ENCODE peak calls at places on chromosomes 7 and 10, in four cellular contexts. I, S, Q and D are unnamed samples.

GRCh38 chr10:624605-625334 is 64.7 kb downstream of the DIP2C start:
- DNase-seq in I (no peak), Q (peak), S (peak), D (peak)

GRCh38 chr7:101688183-101688831 is 59.2 kb upstream of the MYL10 start:
- DNase-seq in Q (peak), S (peak), I (peak), D (peak)

GRCh38 chr7:55887786-55888185 is 530 bp downstream of the ZNF713 start:
- DNase-seq in Q (no peak), I (peak), S (no peak), D (no peak)

GRCh38 chr10:133196936-133197758 is 32.9 kb upstream of the UTF1 start:
- DNase-seq in S (no peak), Q (no peak), I (no peak), D (no peak)

GRCh38 chr7:42739591-42739990 is 172.3 kb downstream of the C7orf25 start:
- DNase-seq in I (no peak), S (no peak), Q (no peak), D (no peak)

GRCh38 chr10:101716891-101717659 is 22.1 kb upstream of the FBXW4 start:
- DNase-seq in I (no peak), Q (no peak), S (no peak), D (no peak)

GRCh38 chr7:149776848-149777407 is 3.5 kb upstream of the ZNF467 start:
- DNase-seq in I (no peak), S (no peak), Q (no peak), D (peak)

GRCh38 chr7:117495313-117495712 is 15.5 kb downstream of the CFTR start:
- DNase-seq in Q (no peak), I (no peak), S (no peak), D (no peak)

GRCh38 chr7:151864081-151864480 is 12.8 kb downstream of the PRKAG2 start:
- DNase-seq in Q (no peak), I (no peak), S (no peak), D (peak)

GRCh38 chr7:82163586-82163985 is 280.0 kb downstream of the CACNA2D1 start:
- DNase-seq in Q (no peak), I (no peak), S (no peak), D (no peak)

GRCh38 chr7:38186593-38187314 is 8.7 kb downstream of the STARD3NL start:
- DNase-seq in S (no peak), I (no peak), Q (no peak), D (no peak)

GRCh38 chr7:142812437-142813215 is 41.9 kb downstream of the PRSS2 start:
- DNase-seq in Q (no peak), I (no peak), S (no peak), D (no peak)

GRCh38 chr7:18638594-18639452 is 143.3 kb downstream of the HDAC9 start:
- DNase-seq in I (no peak), S (no peak), Q (no peak), D (no peak)

GRCh38 chr10:29501692-29502091 is 133.1 kb downstream of the SVIL start:
- DNase-seq in Q (no peak), S (no peak), I (no peak), D (no peak)

GRCh38 chr7:93923291-93923690 is 1.8 kb downstream of the GNG11 start:
- DNase-seq in Q (no peak), S (no peak), I (no peak), D (no peak)

GRCh38 chr10:123038782-123039631 is 30.2 kb downstream of the ACADSB start:
- DNase-seq in I (no peak), Q (no peak), S (no peak), D (no peak)

GRCh38 chr10:131676046-131676445 is 224.8 kb upstream of the PPP2R2D start:
- DNase-seq in I (no peak), Q (peak), S (no peak), D (peak)

GRCh38 chr7:18521236-18521589 is 25.7 kb downstream of the HDAC9 start:
- DNase-seq in I (no peak), S (no peak), Q (no peak), D (no peak)

GRCh38 chr10:29860159-29860558 is 199.2 kb downstream of the JCAD start:
- DNase-seq in Q (peak), S (no peak), I (no peak), D (no peak)

GRCh38 chr7:106021211-106022067 is 58.4 kb downstream of the CDHR3 start:
- DNase-seq in I (no peak), S (no peak), Q (no peak), D (no peak)

GRCh38 chr7:106888204-106888603 is 23.1 kb downstream of the PIK3CG start:
- DNase-seq in S (no peak), I (no peak), Q (no peak), D (no peak)

GRCh38 chr10:114206902-114207301 is 27.7 kb downstream of the TDRD1 start:
- DNase-seq in S (no peak), I (no peak), Q (no peak), D (no peak)

GRCh38 chr10:506451-507354 is 182.8 kb downstream of the DIP2C start:
- DNase-seq in S (no peak), Q (peak), I (no peak), D (peak)

GRCh38 chr10:82660205-82660604 is 785.2 kb downstream of the NRG3 start:
- DNase-seq in I (no peak), Q (no peak), S (no peak), D (no peak)

GRCh38 chr7:47783456-47784240 is 164.6 kb downstream of the PKD1L1 start:
- DNase-seq in I (no peak), Q (peak), S (no peak), D (no peak)

GRCh38 chr7:137727413-137727812 is 119.4 kb downstream of the DGKI start:
- DNase-seq in I (no peak), S (no peak), Q (no peak), D (no peak)

GRCh38 chr7:70775570-70776156 is 356.3 kb upstream of the GALNT17 start:
- DNase-seq in S (no peak), I (no peak), Q (no peak), D (no peak)

GRCh38 chr7:96548664-96549063 is 161.0 kb downstream of the SEM1 start:
- DNase-seq in S (no peak), Q (no peak), I (no peak), D (no peak)

GRCh38 chr7:35889001-35889400 is 88.1 kb downstream of the SEPTIN7 start:
- DNase-seq in Q (no peak), S (no peak), I (no peak), D (no peak)

GRCh38 chr7:144391823-144392255 is 11.7 kb downstream of the NOBOX start:
- DNase-seq in I (peak), S (no peak), Q (peak), D (no peak)

GRCh38 chr10:6314620-6315205 is 112.0 kb downstream of the PFKFB3 start:
- DNase-seq in Q (no peak), I (no peak), S (no peak), D (no peak)

GRCh38 chr10:44033008-44033407 is 351.9 kb downstream of the CXCL12 start:
- DNase-seq in Q (no peak), I (no peak), S (no peak), D (no peak)

GRCh38 chr10:114916653-114917052 is 21.3 kb upstream of the TRUB1 start:
- DNase-seq in Q (no peak), S (no peak), I (no peak), D (no peak)

GRCh38 chr7:916291-916941 is 38.1 kb downstream of the ADAP1 start:
- DNase-seq in I (no peak), S (no peak), Q (peak), D (peak)

GRCh38 chr10:62456611-62457101 is 82.5 kb downstream of the ZNF365 start:
- DNase-seq in S (no peak), I (peak), Q (no peak), D (no peak)

DNA sequence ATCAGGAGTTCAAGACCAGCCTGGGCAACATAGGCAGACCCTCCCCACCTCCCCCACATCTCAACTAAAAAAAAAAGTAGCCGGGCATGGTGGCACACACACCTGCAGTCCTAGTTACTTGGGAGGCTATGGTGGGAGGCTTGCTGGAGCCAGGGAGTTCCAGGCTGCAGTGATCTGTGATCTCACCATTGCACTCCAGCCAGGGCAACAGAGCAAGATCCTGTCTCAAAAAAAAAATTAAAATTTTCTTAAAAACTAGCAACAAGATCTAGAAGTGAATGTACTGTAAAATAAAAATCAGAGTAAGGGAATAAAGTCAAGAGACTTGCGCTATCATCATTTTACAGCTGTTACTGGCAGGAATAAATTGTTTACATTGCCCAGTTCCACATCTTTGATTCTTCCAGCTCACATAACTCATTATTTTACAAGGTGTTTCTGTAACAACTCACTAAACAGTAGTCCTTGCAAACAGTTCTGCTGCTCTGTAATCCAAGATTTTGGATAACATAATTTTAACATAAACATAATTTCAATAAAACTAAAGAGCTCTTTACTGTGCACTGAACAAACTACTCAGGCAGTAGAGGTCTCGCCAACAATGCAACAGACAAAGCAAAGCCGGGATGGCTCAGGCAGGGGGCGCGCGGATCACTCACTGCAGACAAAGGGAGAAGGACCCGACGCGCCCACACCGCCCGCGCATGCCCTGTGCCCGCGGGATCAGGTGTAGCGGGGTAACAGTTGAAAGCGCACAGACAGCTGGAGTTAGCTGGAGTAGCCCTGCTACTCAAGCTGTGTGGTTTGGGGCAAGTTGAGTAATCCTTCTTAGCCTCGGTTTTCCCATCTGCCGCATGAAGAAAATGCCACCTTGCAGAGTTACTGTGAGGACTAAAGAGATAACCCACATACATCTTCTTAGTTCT is 73.3 kb upstream of the NFE2L3 start:
- DNase-seq in Q (peak), S (peak), I (peak), D (peak)
- TF ChIP-seq CTCF in Q (peak), S (peak), I (peak), D (peak)

DNA sequence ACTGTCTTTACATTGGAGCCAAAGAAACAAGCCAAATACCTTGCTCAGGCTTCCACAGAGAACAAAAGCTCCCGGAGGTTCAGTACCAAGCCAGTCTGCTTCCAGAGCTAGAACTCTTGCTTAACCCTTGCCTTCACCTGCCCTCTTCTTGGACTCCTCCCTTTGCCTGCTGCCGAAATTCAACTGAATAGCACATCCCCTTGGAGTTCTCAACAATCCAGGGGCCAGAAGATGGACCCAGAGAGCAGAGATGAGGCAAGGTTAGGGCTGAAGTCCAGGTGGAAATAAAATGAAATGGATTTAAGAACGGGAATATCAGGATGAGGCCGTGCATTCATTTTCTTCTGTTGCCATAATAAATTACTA is 876 bp upstream of the PIK3AP1 start:
- DNase-seq in S (peak), Q (no peak), I (no peak), D (no peak)
- TF ChIP-seq CTCF in S (peak), Q (no peak), I (peak), D (no peak)

GRCh38 chr10:4319870-4320367 is 506.1 kb upstream of the AKR1E2 start:
- DNase-seq in Q (no peak), I (no peak), S (no peak), D (no peak)
- TF ChIP-seq CTCF in Q (no peak), I (no peak), S (no peak), D (no peak)

GRCh38 chr10:105834261-105835059 is 1193.4 kb downstream of the SORCS3 start:
- DNase-seq in I (no peak), Q (no peak), S (no peak), D (no peak)
- TF ChIP-seq CTCF in I (no peak), Q (no peak), S (no peak), D (no peak)

GRCh38 chr7:74183653-74184450 is 9.7 kb downstream of the EIF4H start:
- DNase-seq in I (no peak), S (no peak), Q (no peak), D (no peak)
- TF ChIP-seq CTCF in I (peak), S (peak), Q (no peak), D (peak)

GRCh38 chr10:16586358-16587138 is 64.9 kb upstream of the C1QL3 start:
- DNase-seq in S (no peak), Q (no peak), I (peak), D (no peak)

GRCh38 chr10:16583382-16583781 is 61.7 kb upstream of the C1QL3 start:
- DNase-seq in S (no peak), I (no peak), Q (no peak), D (no peak)

GRCh38 chr10:16581202-16581601 is 59.5 kb upstream of the C1QL3 start:
- DNase-seq in S (no peak), Q (no peak), I (no peak), D (no peak)

GRCh38 chr10:16585103-16585502 is 63.4 kb upstream of the C1QL3 start:
- DNase-seq in S (no peak), I (peak), Q (no peak), D (no peak)
- TF ChIP-seq CTCF in S (no peak), I (no peak), Q (no peak), D (no peak)